ENCODE peak calls at places on chromosomes 7 and 10, in seven cellular contexts. D is stimulated activated CD8-positive, alpha-beta memory T cell treated with anti-CD3 and anti-CD28 coated beads, Interleukin-15, amount 100 ng/mL, for 24 hours; G is memory B cell; W is dermis microvascular lymphatic vessel endothelial cell; X is NCI-H2081; H is hippocampal formation; Z is RWPE1. E is an unnamed sample.

GRCh38 chr10:21297525-21298383 is 227.7 kb downstream of the SKIDA1 start:
- DNase-seq in D (no peak), H (no peak), G (no peak), X (no peak), Z (no peak), W (no peak), E (no peak)

GRCh38 chr7:81934596-81935301 is 164.9 kb upstream of the HGF start:
- DNase-seq in D (no peak), Z (no peak), W (no peak), G (no peak), X (no peak), H (no peak), E (no peak)

GRCh38 chr7:151018421-151019129 is 5.7 kb downstream of the ATG9B start:
- DNase-seq in Z (no peak), X (no peak), W (no peak), D (no peak), H (no peak), G (no peak), E (peak)

GRCh38 chr10:71748671-71749191 is 24.6 kb downstream of the VSIR start:
- DNase-seq in D (no peak), H (peak), G (peak), W (no peak), X (no peak), Z (no peak), E (no peak)

GRCh38 chr10:79984851-79985250 is 35.9 kb upstream of the SFTPD start:
- DNase-seq in X (no peak), W (no peak), G (no peak), D (no peak), Z (peak), H (no peak), E (no peak)

GRCh38 chr10:34172936-34173533 is 642.1 kb downstream of the PARD3 start:
- DNase-seq in X (no peak), W (no peak), H (no peak), G (no peak), Z (no peak), D (no peak), E (peak)

GRCh38 chr10:51344371-51344770 is 270.1 kb downstream of the PRKG1 start:
- DNase-seq in H (no peak), X (no peak), D (no peak), W (no peak), G (no peak), Z (no peak), E (no peak)

GRCh38 chr10:104925232-104925851 is 284.3 kb downstream of the SORCS3 start:
- DNase-seq in G (no peak), Z (peak), W (no peak), H (no peak), D (no peak), X (no peak), E (no peak)

GRCh38 chr7:21898265-21898930 is 47.3 kb downstream of the CDCA7L start:
- DNase-seq in G (peak), Z (no peak), D (no peak), H (no peak), X (no peak), W (no peak), E (no peak)

GRCh38 chr10:1382711-1383110 is 326.5 kb downstream of the WDR37 start:
- DNase-seq in D (no peak), W (no peak), Z (no peak), H (no peak), X (no peak), G (no peak), E (no peak)

GRCh38 chr7:1663857-1664651 is 6.0 kb upstream of the ELFN1 start:
- DNase-seq in W (no peak), G (no peak), H (no peak), D (no peak), Z (no peak), X (no peak), E (peak)

GRCh38 chr7:110921478-110922210 is 169.3 kb upstream of the LRRN3 start:
- DNase-seq in D (no peak), H (no peak), G (no peak), Z (no peak), W (no peak), X (no peak), E (peak)

GRCh38 chr7:157183832-157184231 is 45.1 kb downstream of the UBE3C start:
- DNase-seq in H (no peak), W (no peak), G (no peak), Z (no peak), D (no peak), X (no peak), E (no peak)

GRCh38 chr7:24910551-24911212 is 69.3 kb downstream of the OSBPL3 start:
- DNase-seq in D (no peak), Z (no peak), G (no peak), X (no peak), W (no peak), H (no peak), E (peak)

GRCh38 chr10:133473270-133473669 is 19.5 kb downstream of the SCART1 start:
- DNase-seq in G (no peak), D (no peak), W (no peak), Z (no peak), X (no peak), H (no peak), E (no peak)

GRCh38 chr7:154566877-154567276 is 436.0 kb downstream of the PAXIP1 start:
- DNase-seq in W (no peak), H (no peak), G (no peak), Z (no peak), D (no peak), X (no peak), E (no peak)

GRCh38 chr7:99597762-99598501 is at the start of gene TMEM225B:
- DNase-seq in H (no peak), Z (no peak), G (no peak), W (no peak), X (no peak), D (no peak), E (no peak)

GRCh38 chr10:73649876-73650536 is 5.8 kb downstream of the SYNPO2L start:
- DNase-seq in X (no peak), G (no peak), W (no peak), H (no peak), Z (no peak), D (no peak), E (peak)

GRCh38 chr10:48551796-48552591 is 52.9 kb downstream of the ARHGAP22 start:
- DNase-seq in G (peak), D (no peak), Z (peak), X (peak), H (peak), W (peak), E (peak)

E was measured in mesenchymal stem cell.